ENCODE peak calls at places on chromosomes 16 and 17, in nine cellular contexts. One of them, this sample, is unnamed.

GRCh38 chr16:74160759-74161158 is 135.9 kb upstream of the PSMD7 start:
- DNase-seq in OCI-LY7: no peak
- DNase-seq in endodermal cell: no peak
- DNase-seq in HFF-Myc: no peak
- DNase-seq in MM.1S: no peak
- DNase-seq in GM06990: no peak
- DNase-seq in cardiac fibroblast: no peak
- DNase-seq in astrocyte of the spinal cord: no peak
- DNase-seq in ascending aorta: no peak
- DNase-seq in this sample: no peak

GRCh38 chr16:3458852-3459361 is 15.4 kb downstream of the NAA60 start:
- DNase-seq in astrocyte of the spinal cord: peak; percentile 19
- DNase-seq in ascending aorta: peak; percentile 40
- DNase-seq in MM.1S: peak; percentile 31
- DNase-seq in cardiac fibroblast: peak; percentile 31
- DNase-seq in endodermal cell: no peak
- DNase-seq in GM06990: no peak
- DNase-seq in HFF-Myc: no peak
- DNase-seq in OCI-LY7: peak; percentile 42
- DNase-seq in this sample: peak; percentile 34

GRCh38 chr16:56424791-56425438 is 430 bp downstream of the AMFR start:
- DNase-seq in cardiac fibroblast: no peak
- DNase-seq in MM.1S: peak; percentile 14
- DNase-seq in HFF-Myc: no peak
- DNase-seq in GM06990: peak; percentile 55
- DNase-seq in OCI-LY7: no peak
- DNase-seq in endodermal cell: peak; percentile 79
- DNase-seq in astrocyte of the spinal cord: peak; percentile 5
- DNase-seq in ascending aorta: peak; percentile 67
- DNase-seq in this sample: peak; percentile 14

GRCh38 chr17:32222621-32223020 is 43.0 kb upstream of the RHBDL3 start:
- DNase-seq in MM.1S: no peak
- DNase-seq in ascending aorta: no peak
- DNase-seq in cardiac fibroblast: peak; percentile 21
- DNase-seq in endodermal cell: no peak
- DNase-seq in GM06990: no peak
- DNase-seq in HFF-Myc: no peak
- DNase-seq in astrocyte of the spinal cord: peak; percentile 9
- DNase-seq in OCI-LY7: no peak
- DNase-seq in this sample: peak; percentile 10

GRCh38 chr17:59498421-59499307 is 66.7 kb upstream of the DHX40 start:
- DNase-seq in endodermal cell: no peak
- DNase-seq in HFF-Myc: no peak
- DNase-seq in OCI-LY7: no peak
- DNase-seq in cardiac fibroblast: no peak
- DNase-seq in astrocyte of the spinal cord: peak; percentile 14
- DNase-seq in MM.1S: no peak
- DNase-seq in ascending aorta: no peak
- DNase-seq in GM06990: no peak
- DNase-seq in this sample: no peak

GRCh38 chr16:89072216-89073130 is 21.2 kb upstream of the ACSF3 start:
- DNase-seq in endodermal cell: no peak
- DNase-seq in OCI-LY7: no peak
- DNase-seq in ascending aorta: no peak
- DNase-seq in cardiac fibroblast: no peak
- DNase-seq in HFF-Myc: peak; percentile 40
- DNase-seq in astrocyte of the spinal cord: no peak
- DNase-seq in MM.1S: no peak
- DNase-seq in GM06990: no peak
- DNase-seq in this sample: peak; percentile 46

GRCh38 chr17:32519769-32520701 is 33.2 kb downstream of the CDK5R1 start:
- DNase-seq in astrocyte of the spinal cord: peak; percentile 18
- DNase-seq in GM06990: peak; percentile 68
- DNase-seq in cardiac fibroblast: peak; percentile 65
- DNase-seq in HFF-Myc: no peak
- DNase-seq in OCI-LY7: no peak
- DNase-seq in endodermal cell: peak; percentile 83
- DNase-seq in MM.1S: no peak
- DNase-seq in ascending aorta: no peak
- DNase-seq in this sample: peak; percentile 17

GRCh38 chr17:30137158-30137557 is 20.5 kb downstream of the NSRP1 start:
- DNase-seq in ascending aorta: no peak
- DNase-seq in astrocyte of the spinal cord: no peak
- DNase-seq in cardiac fibroblast: no peak
- DNase-seq in GM06990: no peak
- DNase-seq in endodermal cell: no peak
- DNase-seq in MM.1S: no peak
- DNase-seq in OCI-LY7: no peak
- DNase-seq in HFF-Myc: no peak
- DNase-seq in this sample: no peak

GRCh38 chr17:10114931-10115535 is 83.4 kb downstream of the GAS7 start:
- DNase-seq in cardiac fibroblast: peak; percentile 91
- DNase-seq in GM06990: peak; percentile 68
- DNase-seq in ascending aorta: peak; percentile 94
- DNase-seq in MM.1S: no peak
- DNase-seq in OCI-LY7: peak; percentile 4
- DNase-seq in astrocyte of the spinal cord: peak; percentile 95
- DNase-seq in HFF-Myc: peak; percentile 95
- DNase-seq in endodermal cell: peak; percentile 80
- DNase-seq in this sample: peak; percentile 98

GRCh38 chr17:72151565-72152391 is 31.0 kb downstream of the SOX9 start:
- DNase-seq in endodermal cell: peak; percentile 90
- DNase-seq in GM06990: no peak
- DNase-seq in cardiac fibroblast: peak; percentile 57
- DNase-seq in HFF-Myc: no peak
- DNase-seq in astrocyte of the spinal cord: peak; percentile 61
- DNase-seq in MM.1S: no peak
- DNase-seq in OCI-LY7: no peak
- DNase-seq in ascending aorta: no peak
- DNase-seq in this sample: peak; percentile 62

GRCh38 chr16:3157229-3158013 is 22.6 kb downstream of the ZNF213 start:
- DNase-seq in MM.1S: no peak
- DNase-seq in ascending aorta: peak; percentile 83
- DNase-seq in OCI-LY7: peak; percentile 21
- DNase-seq in endodermal cell: peak; percentile 96
- DNase-seq in HFF-Myc: peak; percentile 97
- DNase-seq in GM06990: peak; percentile 76
- DNase-seq in cardiac fibroblast: peak; percentile 98
- DNase-seq in astrocyte of the spinal cord: peak; percentile 95
- DNase-seq in this sample: peak; percentile 97

GRCh38 chr17:76191891-76192290 is 48.4 kb downstream of the RNF157 start:
- DNase-seq in GM06990: peak; percentile 69
- DNase-seq in endodermal cell: no peak
- DNase-seq in astrocyte of the spinal cord: no peak
- DNase-seq in OCI-LY7: peak; percentile 77
- DNase-seq in cardiac fibroblast: no peak
- DNase-seq in MM.1S: peak; percentile 90
- DNase-seq in HFF-Myc: no peak
- DNase-seq in ascending aorta: no peak
- DNase-seq in this sample: no peak

DNA sequence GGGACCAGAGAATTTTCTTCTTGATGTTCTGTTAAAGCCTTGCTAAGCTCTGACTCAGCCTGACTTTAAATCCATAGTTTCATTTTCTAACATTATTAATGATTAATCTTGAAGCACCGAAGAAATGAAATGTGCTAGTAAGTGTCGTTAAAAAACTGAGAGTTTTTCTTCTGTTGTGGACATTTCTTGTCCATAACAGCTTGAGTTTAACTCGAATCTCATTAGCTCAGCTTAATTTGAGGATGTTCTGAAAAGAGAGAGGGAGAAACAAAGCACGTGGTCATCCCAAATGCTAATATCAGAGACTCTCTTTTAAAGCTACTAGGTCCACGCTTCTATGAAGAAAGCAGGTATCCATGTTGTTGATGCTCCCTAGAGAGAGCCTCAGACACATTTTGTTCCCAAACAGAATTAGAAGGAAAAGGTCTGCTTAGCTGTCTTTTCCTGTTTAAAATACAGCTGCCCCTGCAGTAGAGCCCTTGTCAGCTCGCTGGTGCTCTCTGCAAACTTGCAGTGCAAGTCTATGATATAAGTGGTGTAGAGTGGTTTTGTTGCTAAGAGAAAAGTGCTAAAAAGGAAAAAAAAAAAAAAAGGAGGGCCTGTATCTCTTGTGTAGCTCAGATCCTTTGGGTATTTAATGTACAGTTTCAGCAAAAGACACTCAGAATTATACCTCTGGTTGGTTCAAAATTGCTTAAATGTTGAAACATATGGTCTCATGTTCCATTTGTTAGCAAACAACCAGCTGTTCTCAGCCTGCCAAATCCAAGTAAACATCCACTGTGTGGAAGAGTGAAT is 191.1 kb upstream of the TBX2 start:
- DNase-seq in GM06990: no peak
- DNase-seq in cardiac fibroblast: peak; percentile 53
- DNase-seq in MM.1S: no peak
- DNase-seq in OCI-LY7: no peak
- DNase-seq in endodermal cell: no peak
- DNase-seq in ascending aorta: no peak
- DNase-seq in HFF-Myc: no peak
- DNase-seq in astrocyte of the spinal cord: peak; percentile 13
- DNase-seq in this sample: peak; percentile 51
- H3K4me3 ChIP-seq in GM06990: no peak overlapping the region
- H3K4me3 ChIP-seq in cardiac fibroblast: no peak overlapping the region
- H3K4me3 ChIP-seq in MM.1S: no peak overlapping the region
- H3K4me3 ChIP-seq in OCI-LY7: no peak overlapping the region
- H3K4me3 ChIP-seq in endodermal cell: no peak overlapping the region
- H3K4me3 ChIP-seq in ascending aorta: peak overlapping the region; percentile 36
- H3K4me3 ChIP-seq in HFF-Myc: no peak overlapping the region
- H3K4me3 ChIP-seq in astrocyte of the spinal cord: no peak overlapping the region
- H3K4me3 ChIP-seq in this sample: no peak overlapping the region

DNA sequence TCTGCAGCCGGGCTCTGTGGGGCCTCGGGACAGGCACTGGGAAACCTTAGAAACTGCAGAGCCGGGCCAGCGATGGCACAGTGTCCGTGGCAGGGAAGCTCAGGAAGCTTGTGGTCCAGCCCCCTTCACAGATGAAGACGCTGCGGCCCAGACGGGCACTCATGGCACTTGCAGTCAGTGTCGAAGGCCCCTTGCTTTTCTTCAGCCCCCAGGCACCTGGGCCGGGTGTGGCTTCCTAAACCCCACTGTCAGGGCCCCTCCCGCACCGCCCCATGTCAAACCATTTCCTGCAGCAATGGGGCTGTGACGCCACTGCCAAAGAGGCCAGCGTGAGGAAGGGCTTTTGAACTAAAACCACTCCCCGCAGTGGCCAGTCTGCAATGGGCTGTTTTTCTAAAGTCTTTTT is 164.0 kb downstream of the LAT start:
- DNase-seq in ascending aorta: no peak
- DNase-seq in MM.1S: no peak
- DNase-seq in HFF-Myc: no peak
- DNase-seq in OCI-LY7: no peak
- DNase-seq in astrocyte of the spinal cord: no peak
- DNase-seq in endodermal cell: no peak
- DNase-seq in GM06990: no peak
- DNase-seq in cardiac fibroblast: no peak
- DNase-seq in this sample: no peak
- H3K4me3 ChIP-seq in ascending aorta: no peak overlapping the region
- H3K4me3 ChIP-seq in MM.1S: no peak overlapping the region
- H3K4me3 ChIP-seq in HFF-Myc: no peak overlapping the region
- H3K4me3 ChIP-seq in OCI-LY7: no peak overlapping the region
- H3K4me3 ChIP-seq in astrocyte of the spinal cord: no peak overlapping the region
- H3K4me3 ChIP-seq in endodermal cell: no peak overlapping the region
- H3K4me3 ChIP-seq in GM06990: no peak overlapping the region
- H3K4me3 ChIP-seq in cardiac fibroblast: no peak overlapping the region
- H3K4me3 ChIP-seq in this sample: no peak overlapping the region

GRCh38 chr17:38925263-38925995 is at the start of gene LASP1NB:
- DNase-seq in HFF-Myc: no peak
- DNase-seq in MM.1S: no peak
- DNase-seq in endodermal cell: peak; percentile 90
- DNase-seq in OCI-LY7: peak; percentile 43
- DNase-seq in cardiac fibroblast: peak; percentile 49
- DNase-seq in astrocyte of the spinal cord: peak; percentile 42
- DNase-seq in ascending aorta: peak; percentile 62
- DNase-seq in GM06990: no peak
- DNase-seq in this sample: peak; percentile 50
- H3K4me3 ChIP-seq in HFF-Myc: no peak within 1 kb of the TSS
- H3K4me3 ChIP-seq in MM.1S: no peak within 1 kb of the TSS
- H3K4me3 ChIP-seq in endodermal cell: no peak within 1 kb of the TSS
- H3K4me3 ChIP-seq in OCI-LY7: no peak within 1 kb of the TSS
- H3K4me3 ChIP-seq in cardiac fibroblast: peak within 1 kb of the TSS; percentile 15
- H3K4me3 ChIP-seq in astrocyte of the spinal cord: peak within 1 kb of the TSS; percentile 22
- H3K4me3 ChIP-seq in ascending aorta: peak within 1 kb of the TSS; percentile 36
- H3K4me3 ChIP-seq in GM06990: no peak within 1 kb of the TSS
- H3K4me3 ChIP-seq in this sample: no peak within 1 kb of the TSS

GRCh38 chr17:61619493-61619892 is 28.5 kb upstream of the NACA2 start:
- DNase-seq in cardiac fibroblast: peak; percentile 14
- DNase-seq in GM06990: no peak
- DNase-seq in endodermal cell: no peak
- DNase-seq in HFF-Myc: no peak
- DNase-seq in ascending aorta: no peak
- DNase-seq in astrocyte of the spinal cord: no peak
- DNase-seq in MM.1S: no peak
- DNase-seq in OCI-LY7: peak; percentile 8
- DNase-seq in this sample: peak; percentile 11
- H3K4me3 ChIP-seq in cardiac fibroblast: no peak overlapping the region
- H3K4me3 ChIP-seq in GM06990: no peak overlapping the region
- H3K4me3 ChIP-seq in endodermal cell: peak overlapping the region; percentile 33
- H3K4me3 ChIP-seq in HFF-Myc: no peak overlapping the region
- H3K4me3 ChIP-seq in ascending aorta: no peak overlapping the region
- H3K4me3 ChIP-seq in astrocyte of the spinal cord: no peak overlapping the region
- H3K4me3 ChIP-seq in MM.1S: no peak overlapping the region
- H3K4me3 ChIP-seq in OCI-LY7: no peak overlapping the region
- H3K4me3 ChIP-seq in this sample: no peak overlapping the region

GRCh38 chr17:41567317-41567716 is 4.5 kb downstream of the KRT9 start:
- DNase-seq in MM.1S: no peak
- DNase-seq in cardiac fibroblast: no peak
- DNase-seq in GM06990: no peak
- DNase-seq in OCI-LY7: no peak
- DNase-seq in ascending aorta: no peak
- DNase-seq in HFF-Myc: no peak
- DNase-seq in astrocyte of the spinal cord: no peak
- DNase-seq in endodermal cell: no peak
- DNase-seq in this sample: no peak

GRCh38 chr17:41559548-41559947 is 12.3 kb downstream of the KRT9 start:
- DNase-seq in MM.1S: no peak
- DNase-seq in astrocyte of the spinal cord: no peak
- DNase-seq in cardiac fibroblast: peak; percentile 12
- DNase-seq in OCI-LY7: no peak
- DNase-seq in endodermal cell: no peak
- DNase-seq in ascending aorta: no peak
- DNase-seq in GM06990: no peak
- DNase-seq in HFF-Myc: no peak
- DNase-seq in this sample: peak; percentile 63

GRCh38 chr17:41565338-41565737 is 6.5 kb downstream of the KRT9 start:
- DNase-seq in ascending aorta: no peak
- DNase-seq in cardiac fibroblast: no peak
- DNase-seq in OCI-LY7: no peak
- DNase-seq in MM.1S: no peak
- DNase-seq in astrocyte of the spinal cord: no peak
- DNase-seq in HFF-Myc: no peak
- DNase-seq in GM06990: no peak
- DNase-seq in endodermal cell: no peak
- DNase-seq in this sample: no peak

DNA sequence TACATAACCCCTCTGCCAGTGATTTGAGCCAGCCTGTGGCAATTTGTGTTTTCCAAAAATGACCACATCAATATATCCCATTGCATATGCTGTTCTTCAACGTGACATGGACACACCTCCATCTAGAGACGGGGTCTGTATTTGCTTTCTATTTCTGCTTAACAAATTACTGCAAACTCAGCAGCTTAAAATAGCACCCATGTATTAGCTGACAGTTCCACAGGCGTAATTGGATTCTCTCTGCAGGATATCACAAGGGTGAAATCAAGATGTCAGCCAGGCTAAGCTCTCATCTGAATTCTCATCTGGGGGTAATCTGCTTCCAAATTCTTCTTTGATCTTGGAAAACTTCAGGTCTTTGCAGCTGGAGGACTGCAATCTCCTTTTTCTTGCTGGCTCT is 8.3 kb downstream of the KRT9 start:
- DNase-seq in astrocyte of the spinal cord: no peak
- DNase-seq in GM06990: no peak
- DNase-seq in MM.1S: no peak
- DNase-seq in OCI-LY7: no peak
- DNase-seq in HFF-Myc: no peak
- DNase-seq in cardiac fibroblast: no peak
- DNase-seq in endodermal cell: peak; percentile 47
- DNase-seq in ascending aorta: no peak
- DNase-seq in this sample: no peak
- H3K4me3 ChIP-seq in astrocyte of the spinal cord: no peak overlapping the region
- H3K4me3 ChIP-seq in GM06990: no peak overlapping the region
- H3K4me3 ChIP-seq in MM.1S: no peak overlapping the region
- H3K4me3 ChIP-seq in OCI-LY7: no peak overlapping the region
- H3K4me3 ChIP-seq in HFF-Myc: no peak overlapping the region
- H3K4me3 ChIP-seq in cardiac fibroblast: no peak overlapping the region
- H3K4me3 ChIP-seq in endodermal cell: no peak overlapping the region
- H3K4me3 ChIP-seq in ascending aorta: no peak overlapping the region
- H3K4me3 ChIP-seq in this sample: no peak overlapping the region